ENCODE peak calls at places on chromosomes 7 and 10, in eight cellular contexts. A is heart left ventricle, T is spleen, P is HFFc6, S is tibial nerve, U is stomach, C is RWPE1, M is uterus. R is an unnamed sample.

GRCh38 chr7:134701272-134701671 is 54.6 kb downstream of the BPGM start:
- DNase-seq in A (no peak), S (no peak), T (no peak), M (no peak), P (peak), C (no peak), U (no peak), R (no peak)

GRCh38 chr10:70648427-70648826 is 23.9 kb upstream of the ADAMTS14 start:
- DNase-seq in M (no peak), P (no peak), C (no peak), A (no peak), S (no peak), U (no peak), T (no peak), R (no peak)

GRCh38 chr7:109101332-109101731 is 531.7 kb downstream of the DNAJB9 start:
- DNase-seq in T (no peak), U (no peak), M (no peak), P (no peak), A (no peak), S (no peak), C (no peak), R (no peak)

GRCh38 chr7:159094030-159094740 is 50.5 kb downstream of the VIPR2 start:
- DNase-seq in M (no peak), C (no peak), U (peak), T (peak), P (no peak), A (no peak), S (no peak), R (peak)

GRCh38 chr7:50461695-50462094 is 11.5 kb upstream of the FIGNL1 start:
- DNase-seq in A (no peak), U (no peak), M (no peak), C (no peak), S (no peak), P (no peak), T (no peak), R (no peak)

GRCh38 chr7:53151496-53151895 is 116.1 kb downstream of the POM121L12 start:
- DNase-seq in U (no peak), C (no peak), T (no peak), M (no peak), S (no peak), P (no peak), A (no peak), R (no peak)

GRCh38 chr7:151094675-151095074 is 8.4 kb downstream of the AGAP3 start:
- DNase-seq in C (no peak), A (no peak), T (no peak), S (no peak), P (peak), M (no peak), U (no peak), R (no peak)

GRCh38 chr7:150399861-150400778 is 21.0 kb downstream of the ZNF775 start:
- DNase-seq in A (no peak), U (no peak), C (peak), S (no peak), T (no peak), M (no peak), P (peak), R (no peak)

GRCh38 chr10:48468866-48469511 is 135.9 kb downstream of the ARHGAP22 start:
- DNase-seq in P (no peak), U (peak), A (no peak), S (no peak), C (no peak), M (no peak), T (peak), R (peak)

DNA sequence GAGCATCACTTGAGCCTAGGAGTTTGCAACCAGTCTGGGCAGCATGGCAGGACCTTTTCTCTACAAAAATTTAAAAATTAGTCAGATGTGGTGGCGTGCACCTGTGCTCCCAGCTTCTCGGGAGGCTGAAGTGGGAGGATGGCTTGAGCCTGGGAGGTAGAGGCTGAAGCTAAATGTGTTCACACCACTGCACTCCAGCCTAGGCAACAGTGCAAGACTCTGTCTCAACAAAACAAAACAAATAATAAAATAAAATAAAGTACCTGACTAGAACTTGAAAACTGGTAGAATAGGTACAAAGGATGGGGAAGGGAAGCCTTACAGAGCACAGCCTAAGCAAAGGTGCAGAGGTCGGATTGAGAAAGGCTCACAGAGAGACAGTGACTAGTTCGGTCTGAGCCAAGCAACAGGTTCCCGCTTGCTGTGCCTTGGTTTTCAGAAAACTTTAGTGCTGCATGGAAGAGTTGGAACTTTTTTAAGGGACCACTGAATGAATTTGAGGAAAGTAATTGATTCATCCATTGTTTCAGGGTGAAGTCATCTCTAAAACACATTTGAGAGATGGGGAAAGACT is 100.1 kb upstream of the STK17A start:
- DNase-seq in U (no peak), P (no peak), C (no peak), T (no peak), M (no peak), A (no peak), S (no peak), R (no peak)
- TF ChIP-seq CTCF in U (no peak), P (no peak), C (no peak), T (no peak), M (no peak), A (no peak), S (no peak), R (no peak)

DNA sequence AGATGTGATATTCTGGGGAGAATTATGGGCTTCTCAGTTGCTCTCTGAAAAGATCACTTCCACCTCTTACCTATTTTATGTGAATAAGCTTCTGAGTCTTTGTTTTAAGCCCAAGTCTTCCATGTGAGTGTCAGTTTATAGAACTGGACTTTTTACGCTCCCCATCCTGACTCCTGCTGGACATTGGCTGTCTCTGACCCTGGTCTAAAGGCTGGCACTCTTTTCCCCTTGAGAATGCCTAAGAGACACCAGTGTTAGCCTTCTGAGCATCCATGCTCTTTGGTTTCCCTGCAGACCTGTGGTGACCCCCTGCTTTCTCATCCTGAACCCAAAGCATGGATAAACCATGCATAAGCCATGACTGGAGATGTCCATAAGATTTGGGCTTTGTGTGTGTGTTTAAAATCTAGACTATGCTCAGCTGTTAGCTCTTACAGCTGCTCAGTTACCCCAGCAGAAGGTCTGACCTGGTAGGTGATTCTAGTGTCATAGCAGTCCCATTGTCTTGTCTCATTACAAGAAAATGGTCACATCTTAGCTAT is 148.6 kb upstream of the IMMP2L start:
- DNase-seq in U (no peak), P (no peak), C (no peak), A (no peak), T (no peak), M (no peak), S (no peak), R (no peak)
- TF ChIP-seq CTCF in U (no peak), P (peak), C (no peak), A (no peak), T (no peak), M (no peak), S (no peak), R (no peak)

DNA sequence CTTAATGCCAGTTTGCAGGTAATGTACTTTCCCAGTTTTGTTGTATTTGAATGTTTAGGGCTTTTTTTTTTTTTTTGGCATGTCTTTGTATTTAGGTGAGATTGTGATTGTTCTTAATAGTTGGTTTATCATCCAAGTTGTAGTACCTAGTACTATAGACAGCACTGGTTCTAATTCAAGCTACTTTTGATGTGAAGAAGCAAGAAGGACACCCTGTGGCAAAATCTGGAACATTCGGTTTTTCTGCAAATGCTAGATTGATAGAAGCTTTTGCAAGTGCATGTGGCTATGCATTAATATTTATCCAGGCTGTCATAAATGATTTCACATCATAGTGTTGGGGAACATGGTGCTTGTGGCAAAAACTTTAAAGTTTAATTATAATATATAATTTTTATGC is 248.9 kb downstream of the FOXP2 start:
- DNase-seq in P (peak), U (no peak), M (no peak), S (no peak), C (no peak), A (no peak), T (no peak), R (no peak)
- TF ChIP-seq CTCF in P (peak), U (no peak), M (peak), S (no peak), C (no peak), A (no peak), T (no peak), R (no peak)

DNA sequence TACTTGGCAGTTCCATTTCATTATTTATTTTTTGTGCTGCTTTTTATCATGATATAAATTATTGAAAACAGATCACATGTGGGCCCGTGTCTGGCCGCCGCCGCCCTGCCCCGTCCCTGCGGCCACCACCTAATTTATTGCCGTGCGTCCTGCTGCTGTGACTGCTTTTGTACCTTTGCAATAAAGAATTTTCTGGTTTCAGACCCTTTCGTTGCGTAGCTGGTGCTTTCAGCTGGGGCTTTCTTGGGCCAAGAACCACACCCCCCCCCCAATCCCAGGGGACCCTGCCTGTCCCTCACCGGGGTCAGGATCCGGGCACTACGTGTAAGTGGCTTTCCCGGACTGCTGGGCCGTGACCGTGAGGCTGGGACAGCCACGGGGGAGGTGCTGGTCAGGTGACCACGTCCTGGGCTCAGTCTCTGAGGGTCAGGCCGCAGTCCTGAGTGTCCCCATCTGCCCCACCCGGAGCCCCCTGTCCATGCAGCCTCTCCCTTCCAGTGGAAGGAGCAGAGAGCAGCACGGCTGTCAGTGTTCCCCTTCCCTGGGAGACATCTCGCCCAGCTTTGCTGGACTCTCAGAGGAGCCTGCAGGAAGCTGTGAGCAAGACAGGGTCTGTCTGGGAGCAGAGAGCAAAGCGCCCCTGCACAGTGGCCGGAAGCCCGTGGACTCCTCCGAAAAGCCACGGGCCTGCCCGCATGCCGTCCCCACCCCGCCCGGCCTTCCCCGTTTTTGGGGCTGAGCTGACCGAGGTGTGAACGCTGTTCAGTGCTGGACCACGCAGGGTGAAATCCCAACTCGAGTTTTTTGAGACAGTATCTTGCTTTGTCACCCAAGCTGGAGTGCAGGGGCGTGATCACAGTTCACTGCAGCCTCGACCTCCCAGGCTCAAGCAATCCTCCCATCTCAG is 12.6 kb downstream of the MAFK start:
- DNase-seq in A (no peak), S (no peak), C (no peak), U (no peak), T (no peak), M (no peak), P (no peak), R (no peak)
- TF ChIP-seq CTCF in A (no peak), S (no peak), C (no peak), U (no peak), T (no peak), M (no peak), P (no peak), R (no peak)

DNA sequence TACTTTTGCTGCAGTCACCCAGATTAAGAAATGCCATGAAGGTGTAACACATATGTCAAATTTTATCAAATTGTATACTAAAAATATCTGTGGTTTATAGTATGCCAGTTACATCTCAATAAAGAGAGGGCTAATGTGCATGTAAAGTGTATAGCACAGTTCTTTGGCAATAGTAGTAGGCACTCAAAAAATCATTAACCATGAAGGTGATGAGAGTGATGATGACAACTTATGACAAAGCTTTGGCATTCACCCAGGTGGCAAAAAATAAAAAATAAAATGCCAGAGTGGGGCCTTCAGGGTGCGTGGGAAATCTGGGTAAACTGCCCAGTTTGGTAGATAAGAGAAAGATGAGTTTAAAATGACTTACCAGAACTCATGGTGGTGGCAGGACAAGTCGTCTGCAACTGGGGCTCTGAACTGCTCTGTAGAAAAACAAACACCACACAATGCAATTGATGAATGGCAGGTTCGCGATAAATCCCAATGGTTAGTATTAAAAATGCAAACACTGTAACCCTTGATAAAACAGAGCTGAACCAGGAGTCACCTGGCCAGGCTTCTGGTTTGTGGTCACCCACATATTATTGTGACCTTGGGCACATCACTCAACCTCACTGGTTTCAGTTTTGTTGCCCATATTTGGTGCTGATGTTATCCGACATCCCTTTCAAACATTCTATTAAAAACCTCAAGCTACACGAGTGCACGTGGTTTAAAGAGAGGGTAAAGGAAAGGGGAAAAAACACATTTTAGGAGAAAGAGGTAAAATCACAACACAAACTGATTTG is 120.2 kb downstream of the SORBS1 start:
- DNase-seq in M (no peak), S (no peak), C (no peak), P (no peak), U (no peak), A (no peak), T (no peak), R (no peak)
- TF ChIP-seq CTCF in M (no peak), S (no peak), C (no peak), P (no peak), U (no peak), A (no peak), T (no peak), R (no peak)

GRCh38 chr7:83267141-83267631 is 104.5 kb upstream of the PCLO start:
- DNase-seq in A (no peak), T (no peak), P (no peak), S (no peak), U (no peak), C (no peak), M (no peak), R (no peak)

GRCh38 chr7:83270407-83270806 is 107.7 kb upstream of the PCLO start:
- DNase-seq in T (no peak), P (no peak), S (no peak), A (no peak), U (no peak), M (no peak), C (no peak), R (no peak)

GRCh38 chr7:83273699-83274098 is 111.0 kb upstream of the PCLO start:
- DNase-seq in C (no peak), M (no peak), S (no peak), P (no peak), A (no peak), T (no peak), U (no peak), R (no peak)

GRCh38 chr7:83276250-83276649 is 113.6 kb upstream of the PCLO start:
- DNase-seq in T (no peak), S (no peak), P (no peak), M (no peak), A (no peak), U (no peak), C (no peak), R (no peak)

DNA sequence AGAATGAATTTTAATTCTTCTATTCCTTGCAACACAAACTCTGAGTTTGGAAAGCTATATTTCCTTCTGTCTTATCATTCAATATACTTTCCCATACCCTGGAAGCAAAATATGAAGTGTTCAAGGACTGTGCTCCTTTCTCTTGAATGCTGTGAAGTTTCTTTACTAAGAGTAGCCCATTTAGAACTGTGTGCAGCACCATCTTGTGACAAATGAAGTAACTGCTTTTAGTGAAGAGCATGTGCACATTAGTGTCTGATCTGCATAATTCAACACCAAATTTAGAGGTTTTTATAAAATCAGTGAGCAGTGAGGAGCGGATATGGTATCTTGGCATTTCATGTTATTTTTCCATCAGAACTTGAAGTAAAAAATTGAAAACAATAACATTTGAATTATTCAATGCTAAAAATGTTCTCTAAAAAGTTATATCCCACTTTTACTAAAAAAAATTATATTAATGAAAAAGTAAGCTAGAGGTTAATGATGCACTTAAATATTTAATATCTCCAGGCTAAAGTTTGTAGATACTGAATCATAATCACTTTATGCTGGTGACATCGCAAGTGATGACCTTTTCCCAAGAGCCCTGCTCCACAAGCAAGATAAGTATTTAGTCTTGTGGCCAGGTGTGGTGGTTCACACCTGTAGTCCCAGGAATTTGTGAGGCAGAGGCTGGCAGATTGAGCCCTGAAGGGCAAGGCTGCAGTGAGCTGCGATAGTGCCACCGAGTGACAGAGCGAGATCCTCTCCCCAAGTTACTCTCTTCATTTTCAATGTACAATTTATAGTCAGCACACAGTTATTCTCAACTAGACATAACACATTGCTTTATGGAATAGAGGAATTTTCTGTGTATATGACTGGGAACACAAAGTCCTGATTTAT is 108.8 kb upstream of the PCLO start:
- DNase-seq in C (peak), P (peak), A (no peak), S (no peak), M (no peak), T (no peak), U (no peak), R (no peak)
- TF ChIP-seq CTCF in C (peak), P (no peak), A (peak), S (no peak), M (no peak), T (no peak), U (no peak), R (no peak)

GRCh38 chr7:100271716-100272537 is 35.6 kb upstream of the SPDYE3 start:
- DNase-seq in U (peak), C (peak), S (peak), P (peak), A (peak), M (peak), T (peak), R (peak)
- TF ChIP-seq CTCF in U (peak), C (peak), S (peak), P (no peak), A (peak), M (peak), T (peak), R (no peak)

GRCh38 chr10:108784534-108784933 is 1138.8 kb downstream of the XPNPEP1 start:
- DNase-seq in C (no peak), S (no peak), A (no peak), U (no peak), M (no peak), P (no peak), T (no peak), R (no peak)

GRCh38 chr10:108782411-108782810 is 1140.9 kb downstream of the XPNPEP1 start:
- DNase-seq in C (no peak), A (no peak), M (no peak), P (peak), S (no peak), U (no peak), T (no peak), R (no peak)

GRCh38 chr10:108785011-108785410 is 1138.3 kb downstream of the XPNPEP1 start:
- DNase-seq in M (no peak), T (no peak), C (no peak), A (no peak), P (no peak), U (no peak), S (no peak), R (no peak)

GRCh38 chr10:108787932-108788331 is 1135.4 kb downstream of the XPNPEP1 start:
- DNase-seq in S (no peak), T (no peak), P (peak), U (no peak), A (no peak), M (no peak), C (no peak), R (no peak)

GRCh38 chr10:108783897-108784296 is 1139.4 kb downstream of the XPNPEP1 start:
- DNase-seq in T (no peak), P (peak), S (no peak), C (no peak), U (peak), M (no peak), A (no peak), R (no peak)
- TF ChIP-seq CTCF in T (peak), P (peak), S (no peak), C (no peak), U (peak), M (no peak), A (no peak), R (no peak)